ENCODE peak calls at places on chromosomes 16 and 17, in ten cellular contexts. K is HFF-Myc, R is AG04450, A is GM12864, L is tibial nerve, Z is lower lobe of right lung, F is mucosa of descending colon, J is BJ, W is cardiac fibroblast, P is ovary. G is an unnamed sample.

GRCh38 chr16:86285938-86286921 is 224.1 kb upstream of the FOXF1 start:
- DNase-seq in K (no peak), R (no peak), A (no peak), L (no peak), Z (no peak), F (no peak), J (no peak), W (no peak), P (no peak), G (no peak)

GRCh38 chr17:63405020-63405419 is 41.1 kb downstream of the CYB561 start:
- DNase-seq in K (no peak), R (no peak), A (no peak), L (no peak), Z (no peak), F (no peak), J (no peak), W (no peak), P (no peak), G (no peak)

GRCh38 chr17:36545465-36546417 is 1.0 kb downstream of the GGNBP2 start:
- DNase-seq in K (peak), R (peak), A (peak), L (peak), Z (peak), F (peak), J (peak), W (peak), P (peak), G (no peak)

GRCh38 chr17:63476857-63477470 is at the start of gene ACE:
- DNase-seq in K (no peak), R (no peak), A (no peak), L (no peak), Z (no peak), F (peak), J (no peak), W (no peak), P (no peak), G (no peak)

GRCh38 chr17:8253801-8254200 is 4.7 kb downstream of the PFAS start:
- DNase-seq in K (no peak), R (no peak), A (no peak), L (no peak), Z (no peak), F (peak), J (no peak), W (peak), P (no peak), G (no peak)

GRCh38 chr16:89615596-89616090 is 2.2 kb downstream of the DPEP1 start:
- DNase-seq in K (no peak), R (no peak), A (no peak), L (no peak), Z (no peak), F (peak), J (no peak), W (peak), P (no peak), G (no peak)

GRCh38 chr17:64001763-64002529 is 3.8 kb downstream of the PRR29 start:
- DNase-seq in K (no peak), R (no peak), A (no peak), L (no peak), Z (peak), F (no peak), J (no peak), W (peak), P (no peak), G (no peak)

GRCh38 chr17:40901981-40902862 is 17.2 kb upstream of the KRT20 start:
- DNase-seq in K (no peak), R (no peak), A (no peak), L (no peak), Z (no peak), F (no peak), J (peak), W (no peak), P (no peak), G (peak)

GRCh38 chr17:63369233-63369632 is 76.9 kb downstream of the CYB561 start:
- DNase-seq in K (no peak), R (no peak), A (no peak), L (no peak), Z (no peak), F (no peak), J (no peak), W (peak), P (no peak), G (no peak)

GRCh38 chr17:28973414-28973813 is 22.1 kb upstream of the PHF12 start:
- DNase-seq in K (no peak), R (no peak), A (no peak), L (no peak), Z (peak), F (no peak), J (no peak), W (peak), P (no peak), G (no peak)

GRCh38 chr16:88688013-88688778 is 1.9 kb upstream of the SNAI3 start:
- DNase-seq in K (no peak), R (no peak), A (no peak), L (no peak), Z (peak), F (peak), J (no peak), W (no peak), P (no peak), G (no peak)

GRCh38 chr17:1582374-1582773 is 19.8 kb upstream of the PITPNA start:
- DNase-seq in K (no peak), R (no peak), A (no peak), L (no peak), Z (no peak), F (no peak), J (no peak), W (no peak), P (no peak), G (no peak)

GRCh38 chr17:1122681-1123396 is 56.9 kb downstream of the ABR start:
- DNase-seq in K (no peak), R (peak), A (no peak), L (peak), Z (peak), F (peak), J (no peak), W (peak), P (peak), G (no peak)

GRCh38 chr17:14061666-14062560 is 7.4 kb upstream of the COX10 start:
- DNase-seq in K (peak), R (peak), A (no peak), L (no peak), Z (no peak), F (no peak), J (no peak), W (peak), P (no peak), G (no peak)
- TF ChIP-seq CTCF in K (no peak), R (peak), A (no peak), L (no peak), Z (no peak), F (no peak), J (no peak), W (peak), P (no peak), G (no peak)

DNA sequence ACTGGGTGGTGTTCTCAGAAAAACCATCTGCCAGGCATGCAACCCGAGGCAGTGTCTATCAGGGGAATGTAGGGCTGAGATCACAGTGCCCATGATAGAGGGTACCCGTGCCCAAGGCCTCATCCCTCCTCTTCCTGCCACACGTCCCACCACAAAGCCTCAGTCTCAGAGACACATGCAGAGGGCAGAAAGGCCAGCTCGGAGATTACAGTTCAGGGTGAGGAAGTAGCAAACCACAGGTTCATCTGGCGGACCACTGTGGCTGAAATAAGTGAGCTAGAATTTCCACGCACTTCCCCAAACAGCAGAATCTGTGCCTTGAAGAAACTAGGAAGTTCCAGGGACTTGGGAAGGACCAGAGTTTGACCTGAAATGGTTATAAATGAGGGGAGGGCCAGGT is 33.8 kb downstream of the GINS3 start:
- DNase-seq in K (no peak), R (no peak), A (peak), L (peak), Z (no peak), F (no peak), J (no peak), W (no peak), P (no peak), G (no peak)
- H3K4me3 ChIP-seq in K (no peak), R (no peak), A (no peak), L (no peak), Z (no peak), F (no peak), J (no peak), W (no peak), P (no peak), G (no peak)

DNA sequence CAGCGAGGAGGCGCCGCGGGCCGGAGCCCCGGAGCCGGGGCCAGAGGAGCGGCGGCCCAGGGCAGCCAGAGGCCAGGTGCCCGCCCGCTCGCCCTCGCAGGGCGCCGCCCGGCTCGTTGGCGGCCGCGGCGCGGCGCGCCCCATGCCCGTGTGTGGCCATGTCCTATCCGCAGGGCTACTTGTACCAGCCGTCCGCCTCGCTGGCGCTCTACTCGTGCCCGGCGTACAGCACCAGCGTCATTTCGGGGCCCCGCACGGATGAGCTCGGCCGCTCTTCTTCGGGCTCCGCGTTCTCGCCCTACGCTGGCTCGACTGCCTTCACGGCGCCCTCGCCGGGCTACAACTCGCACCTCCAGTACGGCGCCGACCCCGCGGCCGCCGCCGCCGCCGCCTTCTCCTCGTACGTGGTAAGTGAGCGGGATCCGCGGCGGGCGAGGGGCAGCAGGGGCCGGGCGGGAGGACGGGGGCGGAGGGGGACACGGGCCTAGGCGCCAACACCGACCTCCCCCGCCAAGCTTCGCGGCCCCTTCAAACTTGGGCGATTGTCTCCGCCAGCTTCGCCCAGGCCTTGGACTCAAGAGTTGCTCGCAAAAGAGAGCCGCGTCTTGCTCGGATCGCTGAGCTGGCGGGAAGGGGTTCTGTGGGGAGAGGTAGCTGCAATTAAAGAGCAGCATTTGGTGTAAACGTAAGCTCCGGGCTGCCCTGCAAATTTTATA is 534 bp downstream of the IRX5 start:
- DNase-seq in K (no peak), R (no peak), A (no peak), L (no peak), Z (peak), F (peak), J (no peak), W (peak), P (peak), G (no peak)
- TF ChIP-seq CTCF in K (no peak), R (no peak), A (no peak), L (no peak), Z (no peak), F (no peak), J (no peak), W (no peak), P (no peak), G (no peak)

GRCh38 chr17:78883090-78883532 is 19.9 kb downstream of the CEP295NL start:
- DNase-seq in K (peak), R (no peak), A (no peak), L (peak), Z (peak), F (no peak), J (peak), W (peak), P (peak), G (no peak)

GRCh38 chr17:78884876-78885667 is 17.9 kb downstream of the CEP295NL start:
- DNase-seq in K (no peak), R (no peak), A (no peak), L (no peak), Z (no peak), F (no peak), J (no peak), W (no peak), P (peak), G (no peak)

GRCh38 chr17:78882546-78883089 is 20.4 kb downstream of the CEP295NL start:
- DNase-seq in K (peak), R (no peak), A (no peak), L (no peak), Z (peak), F (no peak), J (no peak), W (no peak), P (no peak), G (no peak)

GRCh38 chr17:78884148-78884870 is 18.7 kb downstream of the CEP295NL start:
- DNase-seq in K (no peak), R (no peak), A (no peak), L (no peak), Z (no peak), F (no peak), J (no peak), W (peak), P (no peak), G (no peak)

DNA sequence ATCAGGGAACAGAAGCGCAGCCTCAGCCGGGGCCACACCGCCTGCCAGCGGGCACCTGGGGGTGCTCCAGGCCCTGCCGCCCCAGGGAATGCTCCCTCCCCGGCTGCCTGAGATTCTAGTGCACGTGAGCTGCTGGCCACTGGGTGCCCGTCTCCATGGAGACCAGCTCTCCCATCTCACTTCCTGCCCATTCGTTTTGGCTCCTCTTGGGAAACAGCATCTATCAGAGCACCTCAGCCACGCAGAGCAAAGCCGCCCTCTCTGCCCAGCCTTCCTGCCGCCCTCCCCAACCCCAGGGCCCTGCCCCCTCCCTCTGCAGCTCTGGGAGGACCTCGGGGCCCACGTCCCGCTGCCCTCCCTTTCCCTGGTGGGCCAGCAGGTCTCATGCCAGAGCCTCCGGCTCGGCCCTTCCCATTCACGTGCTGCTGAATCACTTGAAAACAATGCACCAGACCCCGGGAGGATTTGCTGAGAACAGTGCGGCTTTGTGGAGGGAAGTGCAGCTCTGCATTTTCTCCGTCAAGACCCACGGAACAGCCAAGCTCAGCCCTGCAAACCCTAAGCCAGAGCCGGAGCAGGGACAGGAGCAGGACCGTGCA is 19.4 kb downstream of the CEP295NL start:
- DNase-seq in K (peak), R (peak), A (no peak), L (peak), Z (no peak), F (peak), J (peak), W (peak), P (peak), G (peak)
- H3K4me3 ChIP-seq in K (peak), R (peak), A (no peak), L (peak), Z (peak), F (no peak), J (peak), W (peak), P (peak), G (peak)